ENCODE peak calls at places on chromosomes 3 and 15, in seven cellular contexts. R is brain microvascular endothelial cell; V is stimulated activated CD8-positive, alpha-beta memory T cell treated with anti-CD3 and anti-CD28 coated beads, Interleukin-7, amount 100 ng/mL, for 4 hours; D is hippocampal formation; F is substantia nigra; L is stimulated activated CD4-positive, alpha-beta T cell treated with anti-CD3 and anti-CD28 coated beads, TNF-alpha, amount 100 ng/mL, for 4 hours; J is anterior cingulate cortex. A is an unnamed sample.

GRCh38 chr3:37032961-37033360 is 39.6 kb downstream of the MLH1 start:
- DNase-seq in L (no peak), F (no peak), D (no peak), R (no peak), V (no peak), J (peak), A (no peak)

GRCh38 chr3:157606392-157607197 is 103.4 kb upstream of the VEPH1 start:
- DNase-seq in D (peak), J (peak), L (peak), R (peak), F (peak), V (no peak), A (peak)

GRCh38 chr15:44296625-44297524 is 8.4 kb downstream of the GOLM2 start:
- DNase-seq in R (peak), D (no peak), V (no peak), F (no peak), L (no peak), J (no peak), A (no peak)

GRCh38 chr15:71634820-71635219 is 175.5 kb upstream of the NR2E3 start:
- DNase-seq in L (no peak), R (no peak), V (no peak), D (no peak), F (no peak), J (no peak), A (no peak)

GRCh38 chr3:149843502-149843901 is 30.5 kb downstream of the RNF13 start:
- DNase-seq in F (no peak), V (no peak), L (no peak), J (no peak), R (no peak), D (no peak), A (no peak)

GRCh38 chr3:177816667-177817208 is 619.5 kb upstream of the TBL1XR1 start:
- DNase-seq in D (no peak), L (no peak), R (peak), V (no peak), F (no peak), J (no peak), A (no peak)

GRCh38 chr15:84833447-84833846 is 16.3 kb downstream of the ALPK3 start:
- DNase-seq in F (no peak), R (peak), L (no peak), D (no peak), V (no peak), J (no peak), A (no peak)

GRCh38 chr15:76169013-76169412 is 109.2 kb downstream of the TMEM266 start:
- DNase-seq in F (no peak), D (no peak), J (no peak), V (no peak), R (peak), L (no peak), A (no peak)

GRCh38 chr3:39577541-39577940 is 110.1 kb downstream of the MOBP start:
- DNase-seq in V (no peak), R (no peak), F (no peak), J (no peak), D (no peak), L (no peak), A (no peak)

GRCh38 chr15:94059188-94059587 is 172.2 kb upstream of the MCTP2 start:
- DNase-seq in V (no peak), J (no peak), F (no peak), L (no peak), D (no peak), R (no peak), A (no peak)

GRCh38 chr15:49815506-49815905 is 194.7 kb downstream of the DTWD1 start:
- DNase-seq in F (no peak), R (no peak), D (no peak), L (no peak), J (no peak), V (no peak), A (no peak)

GRCh38 chr3:187521546-187521945 is 148.6 kb downstream of the SST start:
- DNase-seq in D (no peak), R (no peak), L (no peak), F (no peak), J (no peak), V (no peak), A (no peak)

GRCh38 chr15:38696120-38696727 is 131.6 kb upstream of the RASGRP1 start:
- DNase-seq in F (no peak), R (peak), L (peak), J (no peak), V (peak), D (no peak), A (peak)

GRCh38 chr15:81053621-81054020 is 52.9 kb downstream of the TLNRD1 start:
- DNase-seq in R (no peak), V (no peak), L (no peak), D (no peak), F (no peak), J (no peak), A (no peak)

GRCh38 chr3:65902304-65902793 is 136.4 kb downstream of the MAGI1 start:
- DNase-seq in J (no peak), L (no peak), D (no peak), V (no peak), R (no peak), F (no peak), A (no peak)

GRCh38 chr3:193665370-193665989 is 72.5 kb downstream of the OPA1 start:
- DNase-seq in D (no peak), L (no peak), V (no peak), F (no peak), R (no peak), J (no peak), A (no peak)

GRCh38 chr3:27431116-27431515 is 53.1 kb downstream of the SLC4A7 start:
- DNase-seq in L (no peak), F (no peak), V (no peak), D (no peak), R (peak), J (no peak), A (no peak)

GRCh38 chr3:8622873-8623725 is 21.5 kb downstream of the SSUH2 start:
- DNase-seq in R (peak), J (peak), L (no peak), F (peak), D (peak), V (no peak), A (no peak)

GRCh38 chr3:127889461-127889863 is 25.6 kb upstream of the KBTBD12 start:
- DNase-seq in R (peak), L (no peak), V (no peak), F (no peak), J (no peak), D (no peak), A (no peak)

GRCh38 chr3:156633335-156633734 is 41.1 kb upstream of the TIPARP start:
- DNase-seq in R (peak), V (no peak), D (no peak), F (no peak), J (no peak), L (no peak), A (no peak)

GRCh38 chr15:30023798-30024295 is 58.9 kb upstream of the GOLGA8J start:
- DNase-seq in V (no peak), J (no peak), F (no peak), L (no peak), R (peak), D (no peak), A (no peak)

GRCh38 chr15:64095431-64095794 is 369 bp upstream of the SNX1 start:
- DNase-seq in J (no peak), D (no peak), V (no peak), R (no peak), F (no peak), L (no peak), A (no peak)

GRCh38 chr15:70093070-70093469 is 4.6 kb downstream of the TLE3 start:
- DNase-seq in L (no peak), J (no peak), V (no peak), F (no peak), R (no peak), D (no peak), A (no peak)

A was measured in T-helper 17 cell.